ENCODE peak calls at places on chromosomes 6 and 20, in eight cellular contexts. One of them, this sample, is unnamed.

GRCh38 chr6:116118608-116119007 is 7.3 kb downstream of the COL10A1 start:
- DNase-seq in left ventricle myocardium superior: no peak
- DNase-seq in nephron progenitor cell: no peak
- DNase-seq in A549: no peak
- DNase-seq in hepatocyte: no peak
- DNase-seq in activated CD8-positive, alpha-beta T cell treated with anti-CD3 and anti-CD28 coated beads, Interleukin-2, amount 10 ng/mL, durations not matched to agents 7 days and 5 days: no peak
- DNase-seq in EH: peak
- DNase-seq in activated CD4-positive, CD25-positive, alpha-beta regulatory T cell: no peak
- DNase-seq in this sample: no peak

GRCh38 chr20:63085087-63085861 is 78.5 kb upstream of the BHLHE23 start:
- DNase-seq in nephron progenitor cell: no peak
- DNase-seq in activated CD4-positive, CD25-positive, alpha-beta regulatory T cell: no peak
- DNase-seq in left ventricle myocardium superior: peak
- DNase-seq in activated CD8-positive, alpha-beta T cell treated with anti-CD3 and anti-CD28 coated beads, Interleukin-2, amount 10 ng/mL, durations not matched to agents 7 days and 5 days: no peak
- DNase-seq in EH: no peak
- DNase-seq in A549: peak
- DNase-seq in hepatocyte: no peak
- DNase-seq in this sample: no peak

GRCh38 chr20:38673731-38674177 is 50.5 kb upstream of the SLC32A1 start:
- DNase-seq in left ventricle myocardium superior: no peak
- DNase-seq in activated CD4-positive, CD25-positive, alpha-beta regulatory T cell: no peak
- DNase-seq in A549: no peak
- DNase-seq in EH: peak
- DNase-seq in hepatocyte: peak
- DNase-seq in activated CD8-positive, alpha-beta T cell treated with anti-CD3 and anti-CD28 coated beads, Interleukin-2, amount 10 ng/mL, durations not matched to agents 7 days and 5 days: no peak
- DNase-seq in nephron progenitor cell: peak
- DNase-seq in this sample: no peak

GRCh38 chr20:19121463-19121862 is 91.0 kb upstream of the SLC24A3 start:
- DNase-seq in A549: no peak
- DNase-seq in nephron progenitor cell: no peak
- DNase-seq in EH: no peak
- DNase-seq in hepatocyte: no peak
- DNase-seq in activated CD8-positive, alpha-beta T cell treated with anti-CD3 and anti-CD28 coated beads, Interleukin-2, amount 10 ng/mL, durations not matched to agents 7 days and 5 days: no peak
- DNase-seq in left ventricle myocardium superior: no peak
- DNase-seq in activated CD4-positive, CD25-positive, alpha-beta regulatory T cell: no peak
- DNase-seq in this sample: no peak

GRCh38 chr6:40907198-40907701 is 131.8 kb downstream of the UNC5CL start:
- DNase-seq in A549: peak
- DNase-seq in activated CD8-positive, alpha-beta T cell treated with anti-CD3 and anti-CD28 coated beads, Interleukin-2, amount 10 ng/mL, durations not matched to agents 7 days and 5 days: no peak
- DNase-seq in EH: peak
- DNase-seq in left ventricle myocardium superior: peak
- DNase-seq in activated CD4-positive, CD25-positive, alpha-beta regulatory T cell: no peak
- DNase-seq in hepatocyte: no peak
- DNase-seq in nephron progenitor cell: no peak
- DNase-seq in this sample: peak

GRCh38 chr20:12963456-12963855 is 45.3 kb upstream of the SPTLC3 start:
- DNase-seq in EH: no peak
- DNase-seq in left ventricle myocardium superior: no peak
- DNase-seq in activated CD4-positive, CD25-positive, alpha-beta regulatory T cell: no peak
- DNase-seq in A549: no peak
- DNase-seq in nephron progenitor cell: no peak
- DNase-seq in activated CD8-positive, alpha-beta T cell treated with anti-CD3 and anti-CD28 coated beads, Interleukin-2, amount 10 ng/mL, durations not matched to agents 7 days and 5 days: no peak
- DNase-seq in hepatocyte: no peak
- DNase-seq in this sample: peak

GRCh38 chr6:88165087-88165876 is 865 bp downstream of the CNR1 start:
- DNase-seq in A549: no peak
- DNase-seq in activated CD4-positive, CD25-positive, alpha-beta regulatory T cell: no peak
- DNase-seq in activated CD8-positive, alpha-beta T cell treated with anti-CD3 and anti-CD28 coated beads, Interleukin-2, amount 10 ng/mL, durations not matched to agents 7 days and 5 days: no peak
- DNase-seq in left ventricle myocardium superior: no peak
- DNase-seq in hepatocyte: peak
- DNase-seq in EH: no peak
- DNase-seq in nephron progenitor cell: no peak
- DNase-seq in this sample: no peak

GRCh38 chr20:34334654-34335407 is 28.2 kb upstream of the ITCH start:
- DNase-seq in activated CD8-positive, alpha-beta T cell treated with anti-CD3 and anti-CD28 coated beads, Interleukin-2, amount 10 ng/mL, durations not matched to agents 7 days and 5 days: no peak
- DNase-seq in activated CD4-positive, CD25-positive, alpha-beta regulatory T cell: no peak
- DNase-seq in nephron progenitor cell: no peak
- DNase-seq in left ventricle myocardium superior: no peak
- DNase-seq in A549: no peak
- DNase-seq in EH: peak
- DNase-seq in hepatocyte: no peak
- DNase-seq in this sample: no peak

GRCh38 chr6:142302427-142303190 is 802 bp downstream of the ADGRG6 start:
- DNase-seq in EH: no peak
- DNase-seq in hepatocyte: peak
- DNase-seq in left ventricle myocardium superior: no peak
- DNase-seq in A549: peak
- DNase-seq in activated CD4-positive, CD25-positive, alpha-beta regulatory T cell: no peak
- DNase-seq in nephron progenitor cell: no peak
- DNase-seq in activated CD8-positive, alpha-beta T cell treated with anti-CD3 and anti-CD28 coated beads, Interleukin-2, amount 10 ng/mL, durations not matched to agents 7 days and 5 days: no peak
- DNase-seq in this sample: peak

GRCh38 chr6:151015320-151015719 is 149.8 kb downstream of the MTHFD1L start:
- DNase-seq in left ventricle myocardium superior: no peak
- DNase-seq in activated CD8-positive, alpha-beta T cell treated with anti-CD3 and anti-CD28 coated beads, Interleukin-2, amount 10 ng/mL, durations not matched to agents 7 days and 5 days: no peak
- DNase-seq in hepatocyte: no peak
- DNase-seq in activated CD4-positive, CD25-positive, alpha-beta regulatory T cell: no peak
- DNase-seq in A549: no peak
- DNase-seq in nephron progenitor cell: no peak
- DNase-seq in EH: no peak
- DNase-seq in this sample: no peak

GRCh38 chr6:16769131-16769985 is 8.1 kb upstream of the ATXN1 start:
- DNase-seq in EH: peak
- DNase-seq in hepatocyte: peak
- DNase-seq in left ventricle myocardium superior: no peak
- DNase-seq in A549: peak
- DNase-seq in nephron progenitor cell: no peak
- DNase-seq in activated CD8-positive, alpha-beta T cell treated with anti-CD3 and anti-CD28 coated beads, Interleukin-2, amount 10 ng/mL, durations not matched to agents 7 days and 5 days: peak
- DNase-seq in activated CD4-positive, CD25-positive, alpha-beta regulatory T cell: peak
- DNase-seq in this sample: peak

GRCh38 chr6:139979021-139979721 is 604.7 kb upstream of the CITED2 start:
- DNase-seq in hepatocyte: no peak
- DNase-seq in EH: peak
- DNase-seq in nephron progenitor cell: peak
- DNase-seq in left ventricle myocardium superior: peak
- DNase-seq in A549: no peak
- DNase-seq in activated CD4-positive, CD25-positive, alpha-beta regulatory T cell: no peak
- DNase-seq in activated CD8-positive, alpha-beta T cell treated with anti-CD3 and anti-CD28 coated beads, Interleukin-2, amount 10 ng/mL, durations not matched to agents 7 days and 5 days: no peak
- DNase-seq in this sample: no peak